ENCODE peak calls at places on chromosome 2, in nine cellular contexts. F is IMR-90, W is PC-3, X is GM23338, T is fibroblast of villous mesenchyme, L is breast epithelium, C is adrenal gland, Z is GM10248, U is HFFc6. I is an unnamed sample.

GRCh38 chr2:237322564-237322963 is 91.4 kb downstream of the COL6A3 start:
- DNase-seq in C (peak; percentile 36), F (no peak), X (peak; percentile 58), U (no peak), W (peak; percentile 63), L (no peak), T (no peak), Z (peak; percentile 28), I (no peak)

GRCh38 chr2:197356136-197356535 is 45.6 kb upstream of the ANKRD44 start:
- DNase-seq in W (peak; percentile 33), T (no peak), X (peak; percentile 79), L (no peak), F (no peak), C (no peak), Z (no peak), U (no peak), I (no peak)

GRCh38 chr2:232979871-232980461 is 33.1 kb downstream of the NGEF start:
- DNase-seq in Z (no peak), C (peak; percentile 85), T (peak; percentile 23), W (peak; percentile 95), L (peak; percentile 35), X (no peak), U (peak; percentile 80), F (peak; percentile 77), I (peak; percentile 68)

GRCh38 chr2:105744909-105745853 is at the start of gene NCK2:
- DNase-seq in Z (peak; percentile 32), X (peak; percentile 53), F (peak; percentile 29), U (no peak), W (peak; percentile 17), T (peak; percentile 48), L (no peak), C (peak; percentile 32), I (no peak)

GRCh38 chr2:26986576-26986975 is 16.1 kb downstream of the MAPRE3 start:
- DNase-seq in F (no peak), C (no peak), W (no peak), X (no peak), T (no peak), U (no peak), L (no peak), Z (no peak), I (no peak)

GRCh38 chr2:1605102-1605501 is 139.2 kb downstream of the PXDN start:
- DNase-seq in Z (no peak), L (no peak), U (peak; percentile 3), C (peak; percentile 38), F (peak; percentile 53), T (peak; percentile 56), W (no peak), X (peak; percentile 22), I (no peak)

GRCh38 chr2:223837290-223838061 is at the start of gene AP1S3:
- DNase-seq in Z (peak; percentile 88), L (peak; percentile 77), U (peak; percentile 20), X (peak; percentile 95), C (peak; percentile 68), W (peak; percentile 84), F (peak; percentile 38), T (peak; percentile 32), I (peak; percentile 86)

GRCh38 chr2:232485757-232486557 is 1.7 kb downstream of the ECEL1 start:
- DNase-seq in W (no peak), F (no peak), U (no peak), Z (no peak), T (no peak), L (no peak), C (no peak), X (peak; percentile 55), I (no peak)

GRCh38 chr2:41720702-41721344 is 327.0 kb upstream of the PKDCC start:
- DNase-seq in F (peak; percentile 35), W (no peak), L (no peak), X (no peak), Z (no peak), U (no peak), T (peak; percentile 79), C (no peak), I (no peak)

GRCh38 chr2:185181901-185182300 is 556.7 kb upstream of the FSIP2 start:
- DNase-seq in T (no peak), L (no peak), X (no peak), C (no peak), Z (no peak), U (no peak), W (no peak), F (no peak), I (no peak)

GRCh38 chr2:168577885-168578284 is 121.8 kb downstream of the CERS6 start:
- DNase-seq in W (no peak), L (no peak), F (no peak), Z (no peak), U (peak; percentile 7), T (no peak), X (no peak), C (no peak), I (no peak)

GRCh38 chr2:147688252-147688651 is 156.6 kb upstream of the ACVR2A start:
- DNase-seq in X (no peak), U (no peak), L (no peak), C (no peak), Z (no peak), T (no peak), F (no peak), W (peak; percentile 30), I (no peak)

GRCh38 chr2:88038263-88039105 is 17.1 kb downstream of the KRCC1 start:
- DNase-seq in X (no peak), T (peak; percentile 89), U (peak; percentile 92), Z (no peak), L (no peak), C (no peak), W (peak; percentile 93), F (peak; percentile 97), I (no peak)

GRCh38 chr2:133674433-133675331 is 106.4 kb upstream of the NCKAP5 start:
- DNase-seq in C (peak; percentile 23), Z (no peak), X (peak; percentile 63), F (peak; percentile 90), W (peak; percentile 68), T (peak; percentile 74), U (peak; percentile 75), L (peak; percentile 75), I (peak; percentile 85)

DNA sequence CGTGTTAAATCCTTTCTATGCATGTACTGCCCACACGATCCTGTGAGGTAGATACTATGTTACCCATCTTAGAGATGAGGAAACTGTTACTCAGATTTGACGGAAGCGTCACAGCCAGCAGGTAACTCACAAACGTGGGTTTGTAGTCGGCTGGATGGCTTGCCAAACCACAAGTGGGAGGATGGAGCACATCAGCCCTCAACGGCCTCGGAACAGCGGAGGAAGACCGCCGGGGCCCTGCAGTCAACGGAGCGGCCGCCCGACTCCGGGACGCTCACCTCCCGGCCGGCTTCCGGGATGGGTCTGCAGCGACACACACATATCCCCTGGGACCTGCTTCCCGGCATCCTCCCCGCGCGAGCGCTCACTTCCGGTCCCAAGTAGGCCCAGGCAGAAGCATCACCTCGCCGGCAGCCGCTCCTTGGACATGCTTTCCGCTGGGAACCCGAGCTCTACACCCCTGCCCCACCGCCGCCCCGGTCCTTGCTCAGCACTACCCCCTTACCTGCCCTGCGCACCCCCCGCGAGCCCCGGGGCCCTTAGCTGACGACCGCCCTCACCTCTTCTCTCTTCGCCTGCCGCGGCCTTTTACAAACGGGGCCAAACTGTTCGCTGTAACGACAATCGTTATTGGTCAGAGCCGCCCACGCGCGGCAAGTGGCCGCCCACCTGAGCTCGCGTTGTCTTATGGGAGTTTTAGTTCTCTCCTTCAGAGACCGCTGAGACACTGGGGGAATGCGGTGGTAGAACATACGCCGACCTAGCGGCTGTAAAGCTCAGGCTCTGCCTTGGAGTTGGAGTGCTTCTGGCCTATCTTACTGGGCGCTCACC is at the start of gene C2orf42:
- DNase-seq in U (peak; percentile 96), F (peak; percentile 98), C (peak; percentile 97), Z (peak; percentile 97), T (peak; percentile 98), L (peak; percentile 94), X (peak; percentile 96), W (peak; percentile 97), I (peak; percentile 97)
- TF ChIP-seq CTCF in U (no peak), F (peak; percentile 9), C (peak; percentile 23), Z (no peak), T (peak; percentile 16), L (no peak), X (peak; percentile 30), W (no peak), I (no peak)

DNA sequence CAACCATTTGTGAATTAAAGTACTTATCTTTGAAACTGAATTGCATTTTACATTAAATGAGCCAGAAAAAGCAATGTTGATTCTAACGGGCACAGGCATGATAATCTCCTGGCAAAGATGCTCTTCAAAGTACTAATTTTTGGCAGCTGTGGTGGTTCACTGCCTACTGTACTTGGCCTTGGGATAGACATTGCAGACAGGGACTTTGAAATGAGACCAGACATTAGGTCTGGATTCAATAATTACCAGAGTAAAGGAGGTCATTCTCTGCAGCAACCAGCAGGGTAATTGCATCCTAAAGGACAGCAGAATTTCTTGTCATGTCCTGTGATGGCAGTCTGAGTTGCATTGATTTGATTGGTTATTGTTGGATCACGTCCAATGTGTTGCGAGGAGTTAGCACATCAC is 986.5 kb downstream of the TDRD15 start:
- DNase-seq in U (no peak), T (no peak), C (no peak), L (no peak), Z (no peak), W (no peak), X (peak; percentile 2), F (no peak), I (no peak)
- TF ChIP-seq CTCF in U (no peak), T (no peak), C (no peak), L (no peak), Z (no peak), W (no peak), X (no peak), F (no peak), I (no peak)

GRCh38 chr2:229350117-229350805 is 79.2 kb upstream of the PID1 start:
- DNase-seq in C (no peak), L (no peak), X (no peak), T (no peak), W (peak; percentile 45), Z (no peak), F (no peak), U (peak; percentile 18), I (no peak)

GRCh38 chr2:229348135-229348534 is 77.0 kb upstream of the PID1 start:
- DNase-seq in Z (no peak), C (no peak), W (no peak), U (peak; percentile 25), X (no peak), F (no peak), T (peak; percentile 46), L (no peak), I (no peak)

GRCh38 chr2:229346801-229347540 is 75.9 kb upstream of the PID1 start:
- DNase-seq in X (no peak), Z (no peak), L (no peak), T (no peak), C (no peak), U (no peak), F (no peak), W (no peak), I (no peak)

GRCh38 chr2:229350928-229351327 is 79.8 kb upstream of the PID1 start:
- DNase-seq in C (no peak), L (no peak), X (no peak), F (no peak), T (no peak), W (no peak), Z (no peak), U (no peak), I (no peak)
- TF ChIP-seq CTCF in C (no peak), L (no peak), X (no peak), F (no peak), T (no peak), W (no peak), Z (no peak), U (no peak), I (no peak)

DNA sequence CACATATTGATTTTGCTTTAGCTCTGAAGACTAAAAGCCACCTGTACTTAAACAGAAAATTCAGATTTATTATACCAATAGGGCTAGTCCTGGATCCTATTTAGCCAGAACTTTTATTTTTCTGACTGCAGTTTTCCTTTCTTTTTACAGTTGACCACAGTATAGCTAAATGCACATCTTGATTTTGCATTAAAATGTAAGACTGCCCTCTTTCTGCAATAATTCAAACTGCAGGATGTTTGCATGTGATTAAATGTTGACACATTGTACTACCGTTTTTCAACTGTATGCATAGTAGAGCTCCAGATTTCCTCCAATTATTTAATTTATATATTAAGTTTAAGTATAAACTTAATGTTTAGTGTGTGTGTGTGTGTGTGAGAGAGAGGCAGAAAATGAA is 1262.9 kb downstream of the SUCLG1 start:
- DNase-seq in F (peak; percentile 42), W (peak; percentile 73), L (no peak), U (peak; percentile 71), X (peak; percentile 44), Z (no peak), T (peak; percentile 48), C (no peak), I (no peak)
- TF ChIP-seq CTCF in F (peak; percentile 79), W (peak; percentile 78), L (no peak), U (peak; percentile 87), X (peak; percentile 56), Z (peak; percentile 27), T (peak; percentile 70), C (peak; percentile 64), I (peak; percentile 77)

I was measured in osteocyte.